ENCODE peak calls at places on chromosome 7, in nine cellular contexts. One of them, this sample, is unnamed.

GRCh38 chr7:112398534-112398933 is 51.7 kb upstream of the IFRD1 start:
- DNase-seq in HEK293T: no peak
- DNase-seq in endodermal cell: no peak
- DNase-seq in T-helper 9 cell: peak
- DNase-seq in pons: no peak
- DNase-seq in DND-41: peak
- DNase-seq in stimulated activated CD8-positive, alpha-beta memory T cell treated with anti-CD3 and anti-CD28 coated beads, Interleukin-4, amount 100 ng/mL, for 4 hours: no peak
- DNase-seq in HTR-8/SVneo: no peak
- DNase-seq in ELR: no peak
- DNase-seq in this sample: no peak

GRCh38 chr7:67423058-67423457 is 426.4 kb downstream of the TYW1 start:
- DNase-seq in stimulated activated CD8-positive, alpha-beta memory T cell treated with anti-CD3 and anti-CD28 coated beads, Interleukin-4, amount 100 ng/mL, for 4 hours: no peak
- DNase-seq in endodermal cell: no peak
- DNase-seq in HTR-8/SVneo: no peak
- DNase-seq in pons: no peak
- DNase-seq in T-helper 9 cell: no peak
- DNase-seq in HEK293T: no peak
- DNase-seq in ELR: no peak
- DNase-seq in DND-41: no peak
- DNase-seq in this sample: no peak

GRCh38 chr7:100791881-100792666 is 35.2 kb downstream of the EPHB4 start:
- DNase-seq in pons: no peak
- DNase-seq in DND-41: no peak
- DNase-seq in T-helper 9 cell: no peak
- DNase-seq in HEK293T: no peak
- DNase-seq in HTR-8/SVneo: peak
- DNase-seq in ELR: no peak
- DNase-seq in stimulated activated CD8-positive, alpha-beta memory T cell treated with anti-CD3 and anti-CD28 coated beads, Interleukin-4, amount 100 ng/mL, for 4 hours: no peak
- DNase-seq in endodermal cell: peak
- DNase-seq in this sample: no peak

GRCh38 chr7:21690717-21691116 is 147.9 kb downstream of the DNAH11 start:
- DNase-seq in endodermal cell: no peak
- DNase-seq in HEK293T: no peak
- DNase-seq in stimulated activated CD8-positive, alpha-beta memory T cell treated with anti-CD3 and anti-CD28 coated beads, Interleukin-4, amount 100 ng/mL, for 4 hours: no peak
- DNase-seq in DND-41: no peak
- DNase-seq in T-helper 9 cell: no peak
- DNase-seq in HTR-8/SVneo: peak
- DNase-seq in ELR: peak
- DNase-seq in pons: peak
- DNase-seq in this sample: peak

GRCh38 chr7:143263266-143264195 is at the start of gene GSTK1:
- DNase-seq in DND-41: peak
- DNase-seq in HEK293T: peak
- DNase-seq in ELR: peak
- DNase-seq in T-helper 9 cell: peak
- DNase-seq in HTR-8/SVneo: peak
- DNase-seq in endodermal cell: peak
- DNase-seq in stimulated activated CD8-positive, alpha-beta memory T cell treated with anti-CD3 and anti-CD28 coated beads, Interleukin-4, amount 100 ng/mL, for 4 hours: peak
- DNase-seq in pons: peak
- DNase-seq in this sample: peak

GRCh38 chr7:43769791-43770465 is 11.4 kb downstream of the BLVRA start:
- DNase-seq in HTR-8/SVneo: no peak
- DNase-seq in DND-41: no peak
- DNase-seq in HEK293T: no peak
- DNase-seq in pons: no peak
- DNase-seq in stimulated activated CD8-positive, alpha-beta memory T cell treated with anti-CD3 and anti-CD28 coated beads, Interleukin-4, amount 100 ng/mL, for 4 hours: no peak
- DNase-seq in ELR: no peak
- DNase-seq in endodermal cell: no peak
- DNase-seq in T-helper 9 cell: no peak
- DNase-seq in this sample: no peak

GRCh38 chr7:113087278-113087998 is 811 bp upstream of the GPR85 start:
- DNase-seq in endodermal cell: no peak
- DNase-seq in HTR-8/SVneo: peak
- DNase-seq in T-helper 9 cell: no peak
- DNase-seq in stimulated activated CD8-positive, alpha-beta memory T cell treated with anti-CD3 and anti-CD28 coated beads, Interleukin-4, amount 100 ng/mL, for 4 hours: no peak
- DNase-seq in DND-41: no peak
- DNase-seq in ELR: peak
- DNase-seq in pons: peak
- DNase-seq in HEK293T: peak
- DNase-seq in this sample: peak

GRCh38 chr7:130922206-130923112 is 188.5 kb upstream of the KLF14 start:
- DNase-seq in HTR-8/SVneo: no peak
- DNase-seq in T-helper 9 cell: no peak
- DNase-seq in DND-41: no peak
- DNase-seq in endodermal cell: no peak
- DNase-seq in pons: no peak
- DNase-seq in stimulated activated CD8-positive, alpha-beta memory T cell treated with anti-CD3 and anti-CD28 coated beads, Interleukin-4, amount 100 ng/mL, for 4 hours: no peak
- DNase-seq in HEK293T: no peak
- DNase-seq in ELR: no peak
- DNase-seq in this sample: no peak

GRCh38 chr7:143454091-143454729 is 11.0 kb downstream of the TAS2R60 start:
- DNase-seq in HEK293T: no peak
- DNase-seq in DND-41: no peak
- DNase-seq in ELR: no peak
- DNase-seq in T-helper 9 cell: no peak
- DNase-seq in stimulated activated CD8-positive, alpha-beta memory T cell treated with anti-CD3 and anti-CD28 coated beads, Interleukin-4, amount 100 ng/mL, for 4 hours: no peak
- DNase-seq in pons: no peak
- DNase-seq in HTR-8/SVneo: no peak
- DNase-seq in endodermal cell: no peak
- DNase-seq in this sample: no peak

GRCh38 chr7:65980478-65981250 is 1.3 kb downstream of the GUSB start:
- DNase-seq in endodermal cell: no peak
- DNase-seq in stimulated activated CD8-positive, alpha-beta memory T cell treated with anti-CD3 and anti-CD28 coated beads, Interleukin-4, amount 100 ng/mL, for 4 hours: peak
- DNase-seq in HTR-8/SVneo: no peak
- DNase-seq in DND-41: peak
- DNase-seq in pons: peak
- DNase-seq in T-helper 9 cell: peak
- DNase-seq in ELR: peak
- DNase-seq in HEK293T: no peak
- DNase-seq in this sample: no peak

GRCh38 chr7:132030883-132031282 is 474.5 kb upstream of the PODXL start:
- DNase-seq in DND-41: no peak
- DNase-seq in pons: no peak
- DNase-seq in ELR: no peak
- DNase-seq in endodermal cell: no peak
- DNase-seq in HTR-8/SVneo: no peak
- DNase-seq in stimulated activated CD8-positive, alpha-beta memory T cell treated with anti-CD3 and anti-CD28 coated beads, Interleukin-4, amount 100 ng/mL, for 4 hours: no peak
- DNase-seq in T-helper 9 cell: no peak
- DNase-seq in HEK293T: no peak
- DNase-seq in this sample: peak

GRCh38 chr7:99141756-99142726 is 1.9 kb downstream of the SMURF1 start:
- DNase-seq in DND-41: peak
- DNase-seq in HEK293T: peak
- DNase-seq in ELR: peak
- DNase-seq in T-helper 9 cell: peak
- DNase-seq in HTR-8/SVneo: peak
- DNase-seq in pons: peak
- DNase-seq in stimulated activated CD8-positive, alpha-beta memory T cell treated with anti-CD3 and anti-CD28 coated beads, Interleukin-4, amount 100 ng/mL, for 4 hours: peak
- DNase-seq in endodermal cell: peak
- DNase-seq in this sample: peak

GRCh38 chr7:157616426-157616825 is 279.6 kb downstream of the DNAJB6 start:
- DNase-seq in ELR: no peak
- DNase-seq in endodermal cell: no peak
- DNase-seq in DND-41: no peak
- DNase-seq in stimulated activated CD8-positive, alpha-beta memory T cell treated with anti-CD3 and anti-CD28 coated beads, Interleukin-4, amount 100 ng/mL, for 4 hours: no peak
- DNase-seq in pons: no peak
- DNase-seq in HEK293T: no peak
- DNase-seq in T-helper 9 cell: no peak
- DNase-seq in HTR-8/SVneo: no peak
- DNase-seq in this sample: no peak

GRCh38 chr7:24595671-24596418 is 22.6 kb downstream of the PALS2 start:
- DNase-seq in ELR: no peak
- DNase-seq in T-helper 9 cell: no peak
- DNase-seq in HEK293T: no peak
- DNase-seq in DND-41: peak
- DNase-seq in endodermal cell: no peak
- DNase-seq in HTR-8/SVneo: no peak
- DNase-seq in pons: no peak
- DNase-seq in stimulated activated CD8-positive, alpha-beta memory T cell treated with anti-CD3 and anti-CD28 coated beads, Interleukin-4, amount 100 ng/mL, for 4 hours: no peak
- DNase-seq in this sample: no peak

GRCh38 chr7:40815512-40815911 is 680.7 kb downstream of the SUGCT start:
- DNase-seq in HEK293T: no peak
- DNase-seq in stimulated activated CD8-positive, alpha-beta memory T cell treated with anti-CD3 and anti-CD28 coated beads, Interleukin-4, amount 100 ng/mL, for 4 hours: no peak
- DNase-seq in ELR: peak
- DNase-seq in HTR-8/SVneo: no peak
- DNase-seq in pons: no peak
- DNase-seq in DND-41: no peak
- DNase-seq in T-helper 9 cell: no peak
- DNase-seq in endodermal cell: no peak
- DNase-seq in this sample: peak

GRCh38 chr7:82562716-82563404 is 119.3 kb upstream of the CACNA2D1 start:
- DNase-seq in HTR-8/SVneo: peak
- DNase-seq in ELR: peak
- DNase-seq in T-helper 9 cell: no peak
- DNase-seq in pons: no peak
- DNase-seq in endodermal cell: no peak
- DNase-seq in DND-41: no peak
- DNase-seq in HEK293T: no peak
- DNase-seq in stimulated activated CD8-positive, alpha-beta memory T cell treated with anti-CD3 and anti-CD28 coated beads, Interleukin-4, amount 100 ng/mL, for 4 hours: no peak
- DNase-seq in this sample: no peak

GRCh38 chr7:120760050-120760449 is 97.9 kb downstream of the TSPAN12 start:
- DNase-seq in stimulated activated CD8-positive, alpha-beta memory T cell treated with anti-CD3 and anti-CD28 coated beads, Interleukin-4, amount 100 ng/mL, for 4 hours: no peak
- DNase-seq in DND-41: no peak
- DNase-seq in ELR: no peak
- DNase-seq in endodermal cell: no peak
- DNase-seq in HTR-8/SVneo: no peak
- DNase-seq in T-helper 9 cell: no peak
- DNase-seq in pons: no peak
- DNase-seq in HEK293T: no peak
- DNase-seq in this sample: no peak

GRCh38 chr7:148831782-148832181 is 52.3 kb downstream of the EZH2 start:
- DNase-seq in DND-41: no peak
- DNase-seq in stimulated activated CD8-positive, alpha-beta memory T cell treated with anti-CD3 and anti-CD28 coated beads, Interleukin-4, amount 100 ng/mL, for 4 hours: no peak
- DNase-seq in HEK293T: no peak
- DNase-seq in HTR-8/SVneo: no peak
- DNase-seq in endodermal cell: no peak
- DNase-seq in pons: no peak
- DNase-seq in T-helper 9 cell: no peak
- DNase-seq in ELR: no peak
- DNase-seq in this sample: no peak

GRCh38 chr7:1586126-1586826 is 16.4 kb upstream of the PSMG3 start:
- DNase-seq in HEK293T: no peak
- DNase-seq in pons: no peak
- DNase-seq in ELR: no peak
- DNase-seq in endodermal cell: no peak
- DNase-seq in HTR-8/SVneo: no peak
- DNase-seq in stimulated activated CD8-positive, alpha-beta memory T cell treated with anti-CD3 and anti-CD28 coated beads, Interleukin-4, amount 100 ng/mL, for 4 hours: no peak
- DNase-seq in T-helper 9 cell: no peak
- DNase-seq in DND-41: no peak
- DNase-seq in this sample: no peak

GRCh38 chr7:33155811-33156210 is 26.4 kb downstream of the BBS9 start:
- DNase-seq in ELR: peak
- DNase-seq in pons: no peak
- DNase-seq in DND-41: no peak
- DNase-seq in HEK293T: no peak
- DNase-seq in stimulated activated CD8-positive, alpha-beta memory T cell treated with anti-CD3 and anti-CD28 coated beads, Interleukin-4, amount 100 ng/mL, for 4 hours: no peak
- DNase-seq in endodermal cell: no peak
- DNase-seq in T-helper 9 cell: no peak
- DNase-seq in HTR-8/SVneo: no peak
- DNase-seq in this sample: no peak

GRCh38 chr7:129949292-129950133 is 3.2 kb downstream of the UBE2H start:
- DNase-seq in pons: peak
- DNase-seq in HTR-8/SVneo: peak
- DNase-seq in stimulated activated CD8-positive, alpha-beta memory T cell treated with anti-CD3 and anti-CD28 coated beads, Interleukin-4, amount 100 ng/mL, for 4 hours: no peak
- DNase-seq in HEK293T: no peak
- DNase-seq in ELR: peak
- DNase-seq in DND-41: no peak
- DNase-seq in T-helper 9 cell: no peak
- DNase-seq in endodermal cell: peak
- DNase-seq in this sample: peak

GRCh38 chr7:33661430-33662160 is 243.7 kb upstream of the BMPER start:
- DNase-seq in T-helper 9 cell: no peak
- DNase-seq in HTR-8/SVneo: no peak
- DNase-seq in DND-41: peak
- DNase-seq in HEK293T: no peak
- DNase-seq in stimulated activated CD8-positive, alpha-beta memory T cell treated with anti-CD3 and anti-CD28 coated beads, Interleukin-4, amount 100 ng/mL, for 4 hours: no peak
- DNase-seq in endodermal cell: no peak
- DNase-seq in pons: no peak
- DNase-seq in ELR: no peak
- DNase-seq in this sample: no peak

GRCh38 chr7:66321283-66321682 is 116.1 kb downstream of the TPST1 start:
- DNase-seq in endodermal cell: no peak
- DNase-seq in T-helper 9 cell: no peak
- DNase-seq in ELR: no peak
- DNase-seq in DND-41: no peak
- DNase-seq in pons: no peak
- DNase-seq in stimulated activated CD8-positive, alpha-beta memory T cell treated with anti-CD3 and anti-CD28 coated beads, Interleukin-4, amount 100 ng/mL, for 4 hours: no peak
- DNase-seq in HEK293T: no peak
- DNase-seq in HTR-8/SVneo: no peak
- DNase-seq in this sample: no peak

GRCh38 chr7:101172854-101173751 is 7.0 kb downstream of the NAT16 start:
- DNase-seq in HTR-8/SVneo: no peak
- DNase-seq in HEK293T: no peak
- DNase-seq in DND-41: no peak
- DNase-seq in stimulated activated CD8-positive, alpha-beta memory T cell treated with anti-CD3 and anti-CD28 coated beads, Interleukin-4, amount 100 ng/mL, for 4 hours: no peak
- DNase-seq in endodermal cell: peak
- DNase-seq in T-helper 9 cell: no peak
- DNase-seq in pons: no peak
- DNase-seq in ELR: peak
- DNase-seq in this sample: peak

GRCh38 chr7:112529486-112529885 is 48.7 kb downstream of the LSMEM1 start:
- DNase-seq in pons: no peak
- DNase-seq in HTR-8/SVneo: no peak
- DNase-seq in DND-41: no peak
- DNase-seq in HEK293T: no peak
- DNase-seq in T-helper 9 cell: no peak
- DNase-seq in stimulated activated CD8-positive, alpha-beta memory T cell treated with anti-CD3 and anti-CD28 coated beads, Interleukin-4, amount 100 ng/mL, for 4 hours: no peak
- DNase-seq in ELR: no peak
- DNase-seq in endodermal cell: no peak
- DNase-seq in this sample: no peak

GRCh38 chr7:56007167-56007652 is 42.8 kb downstream of the NIPSNAP2 start:
- DNase-seq in HEK293T: peak
- DNase-seq in T-helper 9 cell: no peak
- DNase-seq in endodermal cell: no peak
- DNase-seq in stimulated activated CD8-positive, alpha-beta memory T cell treated with anti-CD3 and anti-CD28 coated beads, Interleukin-4, amount 100 ng/mL, for 4 hours: no peak
- DNase-seq in ELR: no peak
- DNase-seq in pons: no peak
- DNase-seq in DND-41: no peak
- DNase-seq in HTR-8/SVneo: no peak
- DNase-seq in this sample: peak

GRCh38 chr7:151008511-151009323 is 15.6 kb downstream of the ATG9B start:
- DNase-seq in endodermal cell: peak
- DNase-seq in stimulated activated CD8-positive, alpha-beta memory T cell treated with anti-CD3 and anti-CD28 coated beads, Interleukin-4, amount 100 ng/mL, for 4 hours: peak
- DNase-seq in pons: no peak
- DNase-seq in HEK293T: peak
- DNase-seq in T-helper 9 cell: peak
- DNase-seq in HTR-8/SVneo: no peak
- DNase-seq in ELR: no peak
- DNase-seq in DND-41: peak
- DNase-seq in this sample: peak

GRCh38 chr7:12715372-12716133 is 28.1 kb downstream of the ARL4A start:
- DNase-seq in stimulated activated CD8-positive, alpha-beta memory T cell treated with anti-CD3 and anti-CD28 coated beads, Interleukin-4, amount 100 ng/mL, for 4 hours: no peak
- DNase-seq in HEK293T: peak
- DNase-seq in endodermal cell: peak
- DNase-seq in ELR: peak
- DNase-seq in HTR-8/SVneo: peak
- DNase-seq in pons: peak
- DNase-seq in T-helper 9 cell: no peak
- DNase-seq in DND-41: peak
- DNase-seq in this sample: peak

GRCh38 chr7:73879977-73880681 is 19.2 kb downstream of the TMEM270 start:
- DNase-seq in HTR-8/SVneo: no peak
- DNase-seq in HEK293T: no peak
- DNase-seq in pons: no peak
- DNase-seq in ELR: no peak
- DNase-seq in stimulated activated CD8-positive, alpha-beta memory T cell treated with anti-CD3 and anti-CD28 coated beads, Interleukin-4, amount 100 ng/mL, for 4 hours: no peak
- DNase-seq in DND-41: no peak
- DNase-seq in T-helper 9 cell: no peak
- DNase-seq in endodermal cell: no peak
- DNase-seq in this sample: no peak

GRCh38 chr7:36037121-36037662 is 115.9 kb upstream of the EEPD1 start:
- DNase-seq in endodermal cell: no peak
- DNase-seq in HTR-8/SVneo: peak
- DNase-seq in ELR: peak
- DNase-seq in HEK293T: no peak
- DNase-seq in T-helper 9 cell: no peak
- DNase-seq in stimulated activated CD8-positive, alpha-beta memory T cell treated with anti-CD3 and anti-CD28 coated beads, Interleukin-4, amount 100 ng/mL, for 4 hours: no peak
- DNase-seq in DND-41: no peak
- DNase-seq in pons: peak
- DNase-seq in this sample: peak

GRCh38 chr7:39356531-39356930 is 209.7 kb upstream of the YAE1 start:
- DNase-seq in HTR-8/SVneo: no peak
- DNase-seq in HEK293T: no peak
- DNase-seq in stimulated activated CD8-positive, alpha-beta memory T cell treated with anti-CD3 and anti-CD28 coated beads, Interleukin-4, amount 100 ng/mL, for 4 hours: no peak
- DNase-seq in T-helper 9 cell: no peak
- DNase-seq in pons: no peak
- DNase-seq in ELR: no peak
- DNase-seq in endodermal cell: no peak
- DNase-seq in DND-41: no peak
- DNase-seq in this sample: no peak

This sample was measured in RWPE1.